ENCODE peak calls at places on chromosomes 11 and 22, in four cellular contexts. I is CD8-positive, alpha-beta T cell; U is H9; V is adipocyte. O is an unnamed sample.

GRCh38 chr11:15852179-15852578 is 504.2 kb downstream of the SOX6 start:
- DNase-seq in I (no peak), U (no peak), V (peak), O (peak)

GRCh38 chr11:33652001-33652400 is 48.6 kb downstream of the C11orf91 start:
- DNase-seq in I (no peak), U (no peak), V (no peak), O (no peak)

GRCh38 chr11:66333220-66333877 is 2.9 kb downstream of the RIN1 start:
- DNase-seq in I (no peak), U (no peak), V (no peak), O (no peak)

GRCh38 chr11:115501504-115501894 is 2.7 kb downstream of the CADM1 start:
- DNase-seq in I (no peak), U (no peak), V (no peak), O (no peak)

GRCh38 chr22:44288951-44289350 is 23.8 kb downstream of the SHISAL1 start:
- DNase-seq in I (no peak), U (no peak), V (no peak), O (no peak)

GRCh38 chr11:69000831-69001245 is 12.2 kb downstream of the MRGPRF start:
- DNase-seq in I (no peak), U (peak), V (peak), O (peak)

GRCh38 chr11:80197155-80197554 is 756.3 kb upstream of the TENM4 start:
- DNase-seq in I (no peak), U (no peak), V (no peak), O (no peak)

GRCh38 chr11:96307748-96308133 is 35.3 kb downstream of the MAML2 start:
- DNase-seq in I (no peak), U (no peak), V (peak), O (peak)

GRCh38 chr22:38570841-38571364 is 920 bp upstream of the DMC1 start:
- DNase-seq in I (peak), U (peak), V (no peak), O (peak)

GRCh38 chr11:14026961-14027360 is 64.4 kb downstream of the SPON1 start:
- DNase-seq in I (no peak), U (no peak), V (no peak), O (no peak)

GRCh38 chr11:128895505-128895904 is 4.3 kb downstream of the KCNJ5 start:
- DNase-seq in I (no peak), U (no peak), V (no peak), O (no peak)

GRCh38 chr11:7490054-7490453 is 4.7 kb downstream of the OLFML1 start:
- DNase-seq in I (no peak), U (no peak), V (peak), O (no peak)

GRCh38 chr22:30396871-30397655 is at the start of gene SEC14L2:
- DNase-seq in I (peak), U (peak), V (peak), O (peak)

GRCh38 chr22:31952459-31952858 is 8.1 kb downstream of the YWHAH start:
- DNase-seq in I (no peak), U (no peak), V (peak), O (peak)

GRCh38 chr11:22246992-22247391 is 54.1 kb downstream of the ANO5 start:
- DNase-seq in I (no peak), U (no peak), V (no peak), O (no peak)

GRCh38 chr22:43988116-43988817 is 33.0 kb downstream of the SAMM50 start:
- DNase-seq in I (no peak), U (no peak), V (peak), O (no peak)

GRCh38 chr22:32951807-32952153 is 106.4 kb downstream of the SYN3 start:
- DNase-seq in I (no peak), U (no peak), V (no peak), O (peak)

GRCh38 chr11:93753241-93753640 is 11.8 kb downstream of the C11orf54 start:
- DNase-seq in I (no peak), U (no peak), V (no peak), O (no peak)

GRCh38 chr11:81869337-81870065 is 864.2 kb downstream of the FAM181B start:
- DNase-seq in I (peak), U (no peak), V (no peak), O (no peak)

GRCh38 chr22:36935694-36936093 is 22.3 kb downstream of the CSF2RB start:
- DNase-seq in I (no peak), U (no peak), V (no peak), O (no peak)

GRCh38 chr11:69531071-69531716 is 49.7 kb downstream of the LINC01488 start:
- DNase-seq in I (no peak), U (no peak), V (no peak), O (no peak)

GRCh38 chr11:64285885-64286800 is 495 bp downstream of the GPR137 start:
- DNase-seq in I (no peak), U (no peak), V (no peak), O (peak)

GRCh38 chr11:131064373-131064991 is 148.2 kb upstream of the SNX19 start:
- DNase-seq in I (no peak), U (peak), V (peak), O (peak)

GRCh38 chr11:47553417-47553746 is 450 bp upstream of the CELF1 start:
- DNase-seq in I (no peak), U (no peak), V (no peak), O (peak)

GRCh38 chr11:119728651-119729580 is at the start of gene NECTIN1:
- DNase-seq in I (peak), U (peak), V (peak), O (peak)

GRCh38 chr22:40302149-40302548 is 44.2 kb upstream of the ADSL start:
- DNase-seq in I (no peak), U (no peak), V (no peak), O (no peak)

GRCh38 chr11:30816959-30817880 is 231.1 kb upstream of the MPPED2 start:
- DNase-seq in I (no peak), U (no peak), V (no peak), O (no peak)

GRCh38 chr11:122666743-122667142 is 11.2 kb downstream of the UBASH3B start:
- DNase-seq in I (no peak), U (no peak), V (no peak), O (no peak)

GRCh38 chr11:118126082-118126838 is 26.4 kb downstream of the SCN4B start:
- DNase-seq in I (no peak), U (no peak), V (no peak), O (no peak)

GRCh38 chr22:25563757-25564319 is 637 bp upstream of the GRK3 start:
- DNase-seq in I (no peak), U (no peak), V (peak), O (no peak)

GRCh38 chr22:20430641-20431519 is 6.7 kb downstream of the SCARF2 start:
- DNase-seq in I (peak), U (peak), V (no peak), O (peak)

GRCh38 chr11:33670250-33671011 is 30.2 kb downstream of the C11orf91 start:
- DNase-seq in I (no peak), U (no peak), V (peak), O (no peak)

GRCh38 chr11:71086687-71087258 is 165.6 kb downstream of the SHANK2 start:
- DNase-seq in I (no peak), U (peak), V (peak), O (peak)

GRCh38 chr11:75133976-75134375 is 16.9 kb upstream of the SLCO2B1 start:
- DNase-seq in I (no peak), U (no peak), V (no peak), O (no peak)

GRCh38 chr11:61787928-61788491 is 4.4 kb downstream of the TMEM258 start:
- DNase-seq in I (no peak), U (peak), V (peak), O (peak)

GRCh38 chr11:122706689-122707088 is 51.2 kb downstream of the UBASH3B start:
- DNase-seq in I (no peak), U (no peak), V (peak), O (no peak)

O was measured in dermis microvascular lymphatic vessel endothelial cell.